ENCODE peak calls at places on chromosomes 16 and 17, in five cellular contexts. I is thyroid gland; S is caudate nucleus; V is stimulated activated CD4-positive, alpha-beta T cell treated with anti-CD3 and anti-CD28 coated beads, Interleukin-2, amount 100 ng/mL, for 24 hours; D is hepatocyte. O is an unnamed sample.
A peak's percentile ranks its signal among the peaks of the same experiment; 100 is the strongest.

GRCh38 chr17:9021158-9021984 is at the start of gene NTN1:
- DNase-seq in I (peak; percentile 43), S (peak; percentile 26), V (peak; percentile 70), D (peak; percentile 77), O (no peak)

GRCh38 chr17:63474174-63474913 is 2.5 kb upstream of the ACE start:
- DNase-seq in I (no peak), S (no peak), V (no peak), D (no peak), O (no peak)

GRCh38 chr17:72297326-72298115 is 176.7 kb downstream of the SOX9 start:
- DNase-seq in I (no peak), S (no peak), V (no peak), D (no peak), O (no peak)

GRCh38 chr16:66189951-66190350 is 176.5 kb upstream of the CDH5 start:
- DNase-seq in I (no peak), S (no peak), V (no peak), D (no peak), O (no peak)

GRCh38 chr17:77409282-77410161 is 268.8 kb downstream of the SEC14L1 start:
- DNase-seq in I (peak; percentile 59), S (no peak), V (no peak), D (no peak), O (no peak)

GRCh38 chr16:31088459-31089183 is at the start of gene PRSS53:
- DNase-seq in I (no peak), S (no peak), V (no peak), D (no peak), O (no peak)

GRCh38 chr16:4987580-4988374 is 29.6 kb downstream of the SEC14L5 start:
- DNase-seq in I (no peak), S (no peak), V (no peak), D (no peak), O (peak; percentile 43)

GRCh38 chr17:74823176-74823495 is 36.5 kb downstream of the GRIN2C start:
- DNase-seq in I (no peak), S (no peak), V (no peak), D (no peak), O (no peak)

GRCh38 chr16:370980-371728 is 816 bp upstream of the MRPL28 start:
- DNase-seq in I (no peak), S (no peak), V (no peak), D (no peak), O (no peak)

GRCh38 chr16:75460441-75460840 is 4.0 kb downstream of the TMEM170A start:
- DNase-seq in I (no peak), S (no peak), V (no peak), D (no peak), O (no peak)

GRCh38 chr16:89350701-89351380 is 133.3 kb downstream of the ZNF778 start:
- DNase-seq in I (no peak), S (no peak), V (peak; percentile 66), D (no peak), O (no peak)

GRCh38 chr17:79073706-79074088 is 927 bp upstream of the ENGASE start:
- DNase-seq in I (no peak), S (no peak), V (no peak), D (peak; percentile 72), O (no peak)

GRCh38 chr17:6936370-6937028 is 59.4 kb upstream of the ALOX12 start:
- DNase-seq in I (no peak), S (peak; percentile 28), V (no peak), D (no peak), O (no peak)

GRCh38 chr17:69967910-69968411 is 107.1 kb upstream of the KCNJ16 start:
- DNase-seq in I (no peak), S (no peak), V (no peak), D (no peak), O (no peak)

GRCh38 chr16:54326266-54326662 is 39.7 kb upstream of the IRX3 start:
- DNase-seq in I (no peak), S (no peak), V (no peak), D (no peak), O (no peak)

GRCh38 chr16:54051821-54052220 is 234.8 kb downstream of the IRX3 start:
- DNase-seq in I (no peak), S (no peak), V (no peak), D (no peak), O (no peak)

GRCh38 chr17:1486802-1487695 is 5.4 kb downstream of the MYO1C start:
- DNase-seq in I (peak; percentile 89), S (no peak), V (peak; percentile 78), D (peak; percentile 73), O (peak; percentile 39)

GRCh38 chr16:67968440-67969285 is at the start of gene SLC12A4:
- DNase-seq in I (peak; percentile 81), S (peak; percentile 52), V (peak; percentile 87), D (peak; percentile 94), O (no peak)

GRCh38 chr16:75764154-75764768 is 38.0 kb upstream of the CPHXL start:
- DNase-seq in I (peak; percentile 68), S (no peak), V (peak; percentile 57), D (peak; percentile 79), O (peak; percentile 51)

GRCh38 chr17:70661342-70662222 is 492.2 kb downstream of the KCNJ2 start:
- DNase-seq in I (no peak), S (no peak), V (no peak), D (peak; percentile 66), O (peak; percentile 93)

O was measured in NCI-H1417.